ENCODE peak calls at places on chromosomes 5 and 9, in four cellular contexts. M is PC-3, F is H9, E is mammary epithelial cell. N is an unnamed sample.

GRCh38 chr9:92122061-92122460 is 6.8 kb upstream of the SPTLC1 start:
- DNase-seq in M (no peak), F (no peak), E (no peak), N (peak)

GRCh38 chr9:93225417-93225816 is 41.5 kb downstream of the WNK2 start:
- DNase-seq in M (no peak), F (no peak), E (no peak), N (no peak)

GRCh38 chr9:122445155-122445749 is 32.5 kb downstream of the OR1J1 start:
- DNase-seq in M (peak), F (no peak), E (no peak), N (peak)

GRCh38 chr9:129995409-129996160 is 47.4 kb downstream of the FNBP1 start:
- DNase-seq in M (peak), F (no peak), E (peak), N (peak)

GRCh38 chr9:88682431-88682831 is 147.5 kb downstream of the NXNL2 start:
- DNase-seq in M (no peak), F (no peak), E (no peak), N (no peak)

GRCh38 chr9:7461791-7462190 is 337.8 kb downstream of the DMAC1 start:
- DNase-seq in M (no peak), F (no peak), E (no peak), N (no peak)

GRCh38 chr5:106964102-106964501 is 706.6 kb downstream of the EFNA5 start:
- DNase-seq in M (peak), F (no peak), E (peak), N (no peak)

GRCh38 chr9:128750926-128751595 is 20.7 kb downstream of the ZER1 start:
- DNase-seq in M (no peak), F (no peak), E (no peak), N (no peak)

GRCh38 chr9:89811896-89812450 is 207.2 kb downstream of the GADD45G start:
- DNase-seq in M (no peak), F (no peak), E (no peak), N (no peak)

GRCh38 chr5:19734706-19735240 is 253.2 kb downstream of the CDH18 start:
- DNase-seq in M (peak), F (no peak), E (peak), N (no peak)

GRCh38 chr5:181188700-181189362 is 16.2 kb downstream of the TRIM7 start:
- DNase-seq in M (peak), F (peak), E (peak), N (peak)

GRCh38 chr9:3507395-3508077 is 18.3 kb downstream of the RFX3 start:
- DNase-seq in M (no peak), F (no peak), E (peak), N (no peak)

GRCh38 chr5:4252322-4252721 is 656.7 kb downstream of the IRX1 start:
- DNase-seq in M (no peak), F (no peak), E (no peak), N (no peak)

GRCh38 chr5:108094808-108095207 is 287.1 kb downstream of the FBXL17 start:
- DNase-seq in M (no peak), F (no peak), E (no peak), N (no peak)

DNA sequence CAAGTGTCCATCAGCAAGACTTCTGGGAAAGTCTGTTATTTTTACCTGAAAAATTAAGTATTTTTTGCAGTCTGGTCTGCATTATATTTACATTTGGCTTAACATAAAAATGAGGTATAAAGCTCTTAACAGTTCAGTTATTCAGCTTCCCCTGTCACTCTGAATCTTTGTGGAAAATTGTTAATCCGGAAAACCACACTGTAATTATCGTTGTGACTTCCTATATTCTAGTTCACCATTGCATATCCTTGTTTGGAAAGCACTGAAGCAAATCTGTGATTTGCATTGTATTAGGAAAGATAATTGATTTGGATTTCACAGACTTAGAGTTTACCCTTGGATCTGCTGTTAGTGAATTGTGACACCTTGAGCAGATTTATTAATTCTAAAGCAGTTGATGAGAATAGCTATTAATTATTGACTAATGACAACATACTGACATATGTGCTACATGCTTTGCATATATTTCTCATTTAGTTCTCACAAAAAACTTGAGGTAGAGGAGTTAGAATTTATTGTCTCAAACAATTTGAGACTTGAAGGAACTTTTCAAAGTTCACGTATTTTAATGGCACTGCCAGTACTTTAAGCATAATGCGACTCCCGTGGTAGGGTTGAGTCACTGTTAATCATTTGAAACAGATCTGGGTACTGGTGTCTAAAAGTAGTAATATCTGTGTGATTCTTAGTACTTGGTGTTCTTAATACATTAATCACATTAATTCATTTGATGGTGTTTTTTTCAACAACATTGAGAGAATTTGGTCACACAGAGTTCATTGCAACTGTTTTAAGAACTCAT is 71.8 kb upstream of the LRRC70 start:
- DNase-seq in M (no peak), F (no peak), E (no peak), N (no peak)
- H3K27ac ChIP-seq in M (no peak), F (no peak), E (no peak), N (no peak)

DNA sequence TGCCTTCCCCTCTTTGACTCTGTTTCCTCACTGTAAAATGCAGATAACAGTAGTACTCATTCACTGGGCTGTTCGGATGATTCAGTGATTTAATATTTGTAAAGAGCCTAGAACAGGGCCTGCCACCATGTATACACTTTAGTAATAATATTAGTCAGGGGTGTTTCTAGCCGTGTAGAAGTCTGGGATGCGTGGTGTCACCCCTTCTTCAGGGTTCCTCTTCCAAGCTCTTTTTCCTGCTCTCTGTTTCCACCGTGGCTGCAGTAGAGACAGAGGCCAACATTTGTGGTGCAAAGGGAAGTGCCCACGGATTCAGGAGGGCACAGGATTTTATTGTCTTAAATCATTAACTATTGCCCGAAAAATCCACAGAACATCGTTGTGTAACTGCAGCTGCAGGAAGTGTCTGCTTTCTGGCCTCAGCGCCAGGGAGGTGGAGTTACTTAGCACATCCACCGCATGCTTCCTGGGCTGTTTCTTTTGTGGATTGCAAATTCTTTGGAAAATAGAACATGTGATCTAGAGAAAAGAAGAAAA is 61.7 kb downstream of the TRIO start:
- DNase-seq in M (peak), F (no peak), E (peak), N (peak)
- H2AFZ ChIP-seq in M (no peak), F (no peak), E (peak), N (no peak)

GRCh38 chr5:33588654-33589372 is 148.0 kb downstream of the TARS1 start:
- DNase-seq in M (peak), F (peak), E (no peak), N (no peak)
- H3K4me2 ChIP-seq in M (no peak), F (no peak), E (no peak), N (no peak)

GRCh38 chr5:12100542-12100941 is 196.3 kb upstream of the CTNND2 start:
- DNase-seq in M (no peak), F (no peak), E (no peak), N (no peak)
- H3K27ac ChIP-seq in M (no peak), F (no peak), E (no peak), N (no peak)

DNA sequence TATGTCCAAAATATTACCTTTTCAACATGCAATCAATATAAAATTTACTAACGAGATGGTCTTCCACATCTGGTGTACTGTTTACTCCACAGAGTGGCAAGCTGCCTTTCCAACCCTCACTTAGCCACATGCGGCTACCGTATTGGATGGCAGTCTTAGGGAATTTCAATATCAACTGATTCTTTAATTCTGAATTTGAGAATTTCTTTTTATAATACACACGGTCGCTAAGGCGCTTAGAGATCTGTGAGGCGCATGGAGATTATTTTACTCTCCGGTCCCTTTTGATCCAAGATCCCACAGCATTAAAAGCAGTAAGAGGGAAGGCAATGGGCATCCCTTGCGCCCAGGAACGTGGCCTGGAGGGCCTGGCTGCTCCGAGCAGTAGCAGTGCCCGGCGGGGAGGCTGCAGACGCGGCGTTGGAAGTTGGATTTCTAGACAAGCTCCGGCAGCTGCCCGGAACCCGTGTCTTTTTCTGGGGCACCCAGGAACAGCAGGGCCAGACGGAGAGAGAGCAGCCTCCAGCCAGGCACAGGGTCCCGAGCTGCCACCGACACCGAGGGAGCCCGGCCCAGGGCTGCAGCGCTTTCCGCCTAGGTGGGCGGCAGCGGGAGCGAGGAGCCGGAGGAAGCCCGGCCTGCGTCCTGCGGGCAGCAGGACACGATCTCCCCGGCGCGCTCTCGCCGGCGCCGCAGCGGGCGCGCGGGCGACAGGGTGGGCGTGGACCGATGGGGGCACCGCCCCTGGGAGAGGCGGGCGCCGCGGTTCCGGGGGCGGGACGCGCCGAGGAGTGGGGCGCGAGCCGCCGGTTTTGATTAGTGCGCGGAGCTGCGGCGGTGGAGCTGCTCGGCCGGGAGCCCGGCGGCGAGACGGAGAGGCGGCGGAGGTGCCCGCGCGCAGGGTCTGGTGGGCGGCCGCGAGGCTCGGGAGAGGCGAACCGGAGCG is at the start of gene UGCG:
- DNase-seq in M (peak), F (peak), E (peak), N (peak)
- H2AFZ ChIP-seq in M (peak), F (no peak), E (peak), N (peak)

GRCh38 chr9:20662156-20662555 is 21.9 kb upstream of the FOCAD start:
- DNase-seq in M (no peak), F (no peak), E (no peak), N (no peak)
- H3K4me2 ChIP-seq in M (no peak), F (no peak), E (no peak), N (no peak)

DNA sequence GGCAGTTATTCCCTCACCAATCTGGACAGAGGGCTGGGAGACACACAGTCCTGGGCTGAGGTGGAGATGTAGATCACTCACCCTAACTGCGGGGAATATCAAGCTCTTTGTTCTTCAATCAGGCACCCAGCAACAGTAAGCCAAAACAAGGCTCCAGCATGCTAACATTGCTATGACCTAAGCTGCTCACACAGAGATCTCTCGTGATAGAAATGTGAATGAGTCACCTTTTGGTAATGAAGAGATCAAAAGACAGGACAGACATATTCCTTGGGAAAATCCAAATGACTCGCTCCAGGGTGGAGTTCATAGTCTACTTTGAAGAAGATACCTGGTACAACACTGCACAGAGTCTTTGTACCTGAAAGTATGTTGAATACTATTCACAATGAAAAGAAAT is 101.2 kb downstream of the FBN2 start:
- DNase-seq in M (peak), F (no peak), E (peak), N (peak)
- H3K27ac ChIP-seq in M (peak), F (no peak), E (peak), N (no peak)

DNA sequence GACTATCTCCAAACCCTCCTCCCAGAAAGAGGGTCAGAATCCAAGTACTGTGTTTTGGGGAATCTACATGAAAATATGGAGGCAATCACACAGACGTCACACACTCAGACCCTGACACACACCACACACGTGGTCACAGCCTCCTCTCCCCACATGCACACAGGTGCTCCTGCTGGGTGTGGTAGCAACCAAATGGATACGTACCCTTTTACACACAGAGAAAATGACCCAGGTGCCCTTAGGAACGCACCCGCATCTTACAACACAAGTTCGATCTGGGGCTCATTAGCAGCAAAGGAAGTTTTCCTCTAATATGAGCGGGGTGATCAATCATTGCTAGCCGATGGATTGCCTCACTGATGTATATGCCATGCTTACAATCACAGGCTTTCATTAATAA is 480.2 kb upstream of the KLF4 start:
- DNase-seq in M (no peak), F (no peak), E (no peak), N (no peak)
- H2AFZ ChIP-seq in M (no peak), F (no peak), E (no peak), N (no peak)

GRCh38 chr5:35285011-35285410 is 54.7 kb upstream of the PRLR start:
- DNase-seq in M (peak), F (no peak), E (no peak), N (peak)

GRCh38 chr5:35282805-35283204 is 52.5 kb upstream of the PRLR start:
- DNase-seq in M (no peak), F (no peak), E (no peak), N (no peak)

GRCh38 chr5:35284364-35284763 is 54.1 kb upstream of the PRLR start:
- DNase-seq in M (no peak), F (no peak), E (no peak), N (no peak)

GRCh38 chr5:35285435-35285834 is 55.1 kb upstream of the PRLR start:
- DNase-seq in M (peak), F (no peak), E (no peak), N (peak)

GRCh38 chr5:35281613-35282012 is 51.3 kb upstream of the PRLR start:
- DNase-seq in M (no peak), F (no peak), E (no peak), N (no peak)
- H3K4me2 ChIP-seq in M (no peak), F (no peak), E (no peak), N (no peak)

N was measured in GM23248.